ENCODE peak calls at places on chromosomes 11 and 22, in eight cellular contexts. One of them, this sample, is unnamed.

GRCh38 chr11:124274000-124274399 is 17.8 kb downstream of the OR8G5 start:
- DNase-seq in AML-193: no peak
- DNase-seq in astrocyte of the cerebellum: no peak
- DNase-seq in NCI-H1436: no peak
- DNase-seq in stimulated activated CD4-positive, alpha-beta T cell treated with anti-CD3 and anti-CD28 coated beads, Interleukin-15, amount 100 ng/mL, for 1 hour: no peak
- DNase-seq in coronary artery: no peak
- DNase-seq in globus pallidus: no peak
- DNase-seq in midbrain: no peak
- DNase-seq in this sample: no peak

GRCh38 chr22:19874307-19875060 is 19.8 kb upstream of the GNB1L start:
- DNase-seq in AML-193: no peak
- DNase-seq in astrocyte of the cerebellum: no peak
- DNase-seq in NCI-H1436: peak; percentile 13
- DNase-seq in stimulated activated CD4-positive, alpha-beta T cell treated with anti-CD3 and anti-CD28 coated beads, Interleukin-15, amount 100 ng/mL, for 1 hour: no peak
- DNase-seq in coronary artery: peak; percentile 73
- DNase-seq in globus pallidus: no peak
- DNase-seq in midbrain: no peak
- DNase-seq in this sample: no peak

GRCh38 chr11:99351620-99352019 is 330.9 kb downstream of the CNTN5 start:
- DNase-seq in AML-193: no peak
- DNase-seq in astrocyte of the cerebellum: peak; percentile 29
- DNase-seq in NCI-H1436: no peak
- DNase-seq in stimulated activated CD4-positive, alpha-beta T cell treated with anti-CD3 and anti-CD28 coated beads, Interleukin-15, amount 100 ng/mL, for 1 hour: no peak
- DNase-seq in coronary artery: no peak
- DNase-seq in globus pallidus: no peak
- DNase-seq in midbrain: no peak
- DNase-seq in this sample: no peak

GRCh38 chr11:111245425-111245824 is at the start of gene POU2AF2:
- DNase-seq in AML-193: no peak
- DNase-seq in astrocyte of the cerebellum: no peak
- DNase-seq in NCI-H1436: no peak
- DNase-seq in stimulated activated CD4-positive, alpha-beta T cell treated with anti-CD3 and anti-CD28 coated beads, Interleukin-15, amount 100 ng/mL, for 1 hour: no peak
- DNase-seq in coronary artery: no peak
- DNase-seq in globus pallidus: no peak
- DNase-seq in midbrain: no peak
- DNase-seq in this sample: no peak

GRCh38 chr22:26610983-26611382 is 6.8 kb downstream of the CRYBB1 start:
- DNase-seq in AML-193: no peak
- DNase-seq in astrocyte of the cerebellum: no peak
- DNase-seq in NCI-H1436: no peak
- DNase-seq in stimulated activated CD4-positive, alpha-beta T cell treated with anti-CD3 and anti-CD28 coated beads, Interleukin-15, amount 100 ng/mL, for 1 hour: no peak
- DNase-seq in coronary artery: no peak
- DNase-seq in globus pallidus: no peak
- DNase-seq in midbrain: no peak
- DNase-seq in this sample: no peak

GRCh38 chr11:11982975-11983374 is 25.5 kb downstream of the DKK3 start:
- DNase-seq in AML-193: no peak
- DNase-seq in astrocyte of the cerebellum: no peak
- DNase-seq in NCI-H1436: no peak
- DNase-seq in stimulated activated CD4-positive, alpha-beta T cell treated with anti-CD3 and anti-CD28 coated beads, Interleukin-15, amount 100 ng/mL, for 1 hour: no peak
- DNase-seq in coronary artery: no peak
- DNase-seq in globus pallidus: no peak
- DNase-seq in midbrain: no peak
- DNase-seq in this sample: peak; percentile 32

GRCh38 chr11:12769834-12770345 is 95.7 kb downstream of the TEAD1 start:
- DNase-seq in AML-193: peak; percentile 16
- DNase-seq in astrocyte of the cerebellum: peak; percentile 71
- DNase-seq in NCI-H1436: no peak
- DNase-seq in stimulated activated CD4-positive, alpha-beta T cell treated with anti-CD3 and anti-CD28 coated beads, Interleukin-15, amount 100 ng/mL, for 1 hour: no peak
- DNase-seq in coronary artery: no peak
- DNase-seq in globus pallidus: no peak
- DNase-seq in midbrain: no peak
- DNase-seq in this sample: no peak

GRCh38 chr11:2910401-2910955 is 18.7 kb downstream of the PHLDA2 start:
- DNase-seq in AML-193: no peak
- DNase-seq in astrocyte of the cerebellum: no peak
- DNase-seq in NCI-H1436: no peak
- DNase-seq in stimulated activated CD4-positive, alpha-beta T cell treated with anti-CD3 and anti-CD28 coated beads, Interleukin-15, amount 100 ng/mL, for 1 hour: no peak
- DNase-seq in coronary artery: no peak
- DNase-seq in globus pallidus: no peak
- DNase-seq in midbrain: no peak
- DNase-seq in this sample: no peak

GRCh38 chr11:36452231-36452630 is 57.8 kb downstream of the TRAF6 start:
- DNase-seq in AML-193: peak; percentile 63
- DNase-seq in astrocyte of the cerebellum: peak; percentile 56
- DNase-seq in NCI-H1436: no peak
- DNase-seq in stimulated activated CD4-positive, alpha-beta T cell treated with anti-CD3 and anti-CD28 coated beads, Interleukin-15, amount 100 ng/mL, for 1 hour: no peak
- DNase-seq in coronary artery: no peak
- DNase-seq in globus pallidus: no peak
- DNase-seq in midbrain: peak; percentile 23
- DNase-seq in this sample: no peak